ENCODE peak calls at places on chromosome 16, in four cellular contexts. J is MM.1S, N is GM23338, V is PC-3. Z is an unnamed sample.
A peak's percentile ranks its signal among the peaks of the same experiment; 100 is the strongest.

GRCh38 chr16:58464916-58465731 is 34.8 kb upstream of the NDRG4 start:
- DNase-seq in J (no peak), N (peak; percentile 80), V (no peak), Z (no peak)

GRCh38 chr16:77359065-77359502 is 75.8 kb downstream of the ADAMTS18 start:
- DNase-seq in J (no peak), N (no peak), V (peak; percentile 75), Z (peak; percentile 24)

GRCh38 chr16:25106567-25107465 is 4.7 kb upstream of the LCMT1 start:
- DNase-seq in J (peak; percentile 78), N (peak; percentile 98), V (peak; percentile 80), Z (peak; percentile 95)

GRCh38 chr16:30054959-30055553 is 10.5 kb upstream of the ALDOA start:
- DNase-seq in J (peak; percentile 45), N (peak; percentile 88), V (peak; percentile 58), Z (no peak)

GRCh38 chr16:29959293-29959692 is 2.6 kb upstream of the TMEM219 start:
- DNase-seq in J (no peak), N (no peak), V (no peak), Z (no peak)

GRCh38 chr16:69240336-69240735 is 53.4 kb downstream of the SNTB2 start:
- DNase-seq in J (no peak), N (no peak), V (no peak), Z (peak; percentile 62)

GRCh38 chr16:55370762-55371482 is 46.9 kb downstream of the IRX6 start:
- DNase-seq in J (peak; percentile 36), N (peak; percentile 84), V (peak; percentile 22), Z (peak; percentile 79)

GRCh38 chr16:58551496-58551895 is 36.2 kb downstream of the SETD6 start:
- DNase-seq in J (no peak), N (no peak), V (no peak), Z (peak; percentile 22)

GRCh38 chr16:20611350-20611902 is 35.3 kb upstream of the ACSM2B start:
- DNase-seq in J (no peak), N (no peak), V (no peak), Z (no peak)

GRCh38 chr16:81333356-81333755 is 18.6 kb downstream of the GAN start:
- DNase-seq in J (no peak), N (no peak), V (peak; percentile 61), Z (no peak)

GRCh38 chr16:8998114-8998513 is 34.4 kb upstream of the USP7 start:
- DNase-seq in J (no peak), N (no peak), V (peak; percentile 13), Z (peak; percentile 82)

GRCh38 chr16:57484515-57485005 is 1.7 kb downstream of the DOK4 start:
- DNase-seq in J (no peak), N (no peak), V (no peak), Z (no peak)

GRCh38 chr16:46916980-46917379 is 32.8 kb downstream of the GPT2 start:
- DNase-seq in J (no peak), N (no peak), V (no peak), Z (peak; percentile 31)

GRCh38 chr16:74480150-74481029 is 59.1 kb upstream of the CLEC18B start:
- DNase-seq in J (no peak), N (no peak), V (peak; percentile 90), Z (peak; percentile 86)

GRCh38 chr16:53123753-53124152 is 69.0 kb downstream of the CHD9 start:
- DNase-seq in J (no peak), N (no peak), V (no peak), Z (peak; percentile 61)

GRCh38 chr16:25788637-25789036 is 96.9 kb downstream of the HS3ST4 start:
- DNase-seq in J (no peak), N (no peak), V (no peak), Z (no peak)

GRCh38 chr16:2518823-2519710 is 1.1 kb upstream of the AMDHD2 start:
- DNase-seq in J (no peak), N (no peak), V (no peak), Z (peak; percentile 40)

GRCh38 chr16:31216552-31217530 is at the start of gene PYDC1:
- DNase-seq in J (no peak), N (peak; percentile 73), V (no peak), Z (peak; percentile 20)

GRCh38 chr16:57564571-57565270 is 22.3 kb downstream of the ADGRG5 start:
- DNase-seq in J (no peak), N (no peak), V (no peak), Z (peak; percentile 52)

GRCh38 chr16:88686062-88686438 is 257 bp downstream of the SNAI3 start:
- DNase-seq in J (peak; percentile 72), N (peak; percentile 67), V (peak; percentile 26), Z (peak; percentile 37)

GRCh38 chr16:23920899-23921298 is 85.1 kb downstream of the PRKCB start:
- DNase-seq in J (no peak), N (no peak), V (no peak), Z (no peak)

GRCh38 chr16:4795828-4796572 is 831 bp downstream of the SMIM22 start:
- DNase-seq in J (no peak), N (no peak), V (no peak), Z (no peak)

GRCh38 chr16:4500283-4500682 is 24.1 kb downstream of the HMOX2 start:
- DNase-seq in J (no peak), N (no peak), V (peak; percentile 84), Z (peak; percentile 92)

GRCh38 chr16:10080031-10080772 is 102.0 kb downstream of the GRIN2A start:
- DNase-seq in J (no peak), N (no peak), V (peak; percentile 88), Z (peak; percentile 32)

GRCh38 chr16:57865746-57866528 is 63.6 kb upstream of the KIFC3 start:
- DNase-seq in J (no peak), N (no peak), V (peak; percentile 57), Z (no peak)

GRCh38 chr16:30720694-30721093 is 21.7 kb downstream of the SRCAP start:
- DNase-seq in J (no peak), N (no peak), V (no peak), Z (no peak)

GRCh38 chr16:52929478-52929877 is 123.2 kb downstream of the CHD9NB start:
- DNase-seq in J (no peak), N (no peak), V (no peak), Z (no peak)

GRCh38 chr16:75660321-75660720 is 12.7 kb downstream of the TERF2IP start:
- DNase-seq in J (no peak), N (no peak), V (no peak), Z (no peak)

GRCh38 chr16:9148376-9149015 is 57.1 kb downstream of the HAPSTR1 start:
- DNase-seq in J (no peak), N (peak; percentile 60), V (no peak), Z (no peak)

GRCh38 chr16:54284319-54284930 is 2.2 kb downstream of the IRX3 start:
- DNase-seq in J (no peak), N (peak; percentile 53), V (no peak), Z (peak; percentile 47)

GRCh38 chr16:85729907-85730465 is 20.9 kb downstream of the C16orf74 start:
- DNase-seq in J (no peak), N (no peak), V (no peak), Z (no peak)
- TF ChIP-seq EZH2phosphoT487 in J (no peak), N (no peak), V (no peak), Z (no peak)

GRCh38 chr16:12450381-12450780 is 353.3 kb downstream of the CPPED1 start:
- DNase-seq in J (no peak), N (no peak), V (no peak), Z (no peak)
- H3K4me2 ChIP-seq in J (no peak overlapping the region), N (no peak overlapping the region), V (no peak overlapping the region), Z (no peak overlapping the region)

DNA sequence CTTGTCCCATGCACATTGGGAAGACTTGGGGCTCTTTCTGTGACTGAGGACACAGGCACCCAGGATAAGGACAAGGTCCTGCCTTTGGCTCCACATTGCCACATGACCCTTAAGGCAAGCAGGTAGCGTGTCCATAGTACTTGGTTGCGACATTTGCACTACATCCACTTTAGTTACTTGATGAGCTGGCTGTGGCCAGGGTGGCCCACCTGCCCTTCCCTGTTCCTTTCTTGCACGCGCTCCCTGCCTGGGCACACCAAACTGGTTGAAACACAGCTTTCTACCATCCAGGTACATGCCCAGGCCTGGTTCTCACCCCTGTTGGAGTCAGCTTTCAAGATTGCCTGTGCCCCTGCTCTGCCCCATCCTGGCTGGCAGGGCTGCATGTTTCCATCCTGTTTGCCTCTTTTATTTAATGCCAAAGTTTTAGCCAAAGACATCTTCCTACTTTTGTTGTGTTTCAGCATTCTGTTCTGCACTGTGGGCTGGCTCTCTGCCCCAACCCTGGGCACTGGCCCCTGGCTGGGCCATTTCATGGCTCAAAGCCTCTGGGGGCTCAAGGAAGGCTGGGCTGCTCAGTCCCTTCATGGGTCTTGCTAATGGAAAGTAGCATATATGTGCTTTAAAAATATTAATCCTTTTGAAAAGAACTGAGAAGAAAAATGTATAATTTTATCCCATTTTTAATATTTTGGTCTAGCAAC is 3.2 kb downstream of the B3GNT9 start:
- DNase-seq in J (no peak), N (no peak), V (no peak), Z (no peak)
- TF ChIP-seq EZH2 in J (no peak), N (no peak), V (no peak), Z (no peak)

GRCh38 chr16:82949016-82949415 is 322.2 kb downstream of the CDH13 start:
- DNase-seq in J (peak; percentile 18), N (no peak), V (no peak), Z (no peak)

GRCh38 chr16:82947675-82948074 is 320.9 kb downstream of the CDH13 start:
- DNase-seq in J (no peak), N (no peak), V (no peak), Z (no peak)

GRCh38 chr16:82943371-82943770 is 316.6 kb downstream of the CDH13 start:
- DNase-seq in J (no peak), N (no peak), V (no peak), Z (peak; percentile 21)

GRCh38 chr16:82945420-82946096 is 318.8 kb downstream of the CDH13 start:
- DNase-seq in J (no peak), N (no peak), V (no peak), Z (no peak)
- TF ChIP-seq EZH2phosphoT487 in J (no peak), N (no peak), V (no peak), Z (no peak)

GRCh38 chr16:51119576-51120288 is 31.3 kb downstream of the SALL1 start:
- DNase-seq in J (no peak), N (no peak), V (no peak), Z (peak; percentile 77)
- H3K4me2 ChIP-seq in J (no peak overlapping the region), N (peak overlapping the region; percentile 20), V (no peak overlapping the region), Z (peak overlapping the region; percentile 38)

GRCh38 chr16:48810803-48811453 is 200.9 kb upstream of the N4BP1 start:
- DNase-seq in J (no peak), N (peak; percentile 52), V (no peak), Z (no peak)
- TF ChIP-seq EZH2 in J (no peak), N (peak; percentile 33), V (no peak), Z (no peak)